ENCODE peak calls at places on chromosomes 6 and 20, in six cellular contexts. S, P, E, J, X and I are unnamed samples.

GRCh38 chr6:105330364-105330763 is 72.5 kb downstream of the PREP start:
- DNase-seq in S (no peak), P (no peak), E (no peak), J (no peak), X (no peak), I (no peak)

GRCh38 chr20:3239026-3239866 is at the start of gene SLC4A11:
- DNase-seq in S (peak), P (no peak), E (no peak), J (peak), X (no peak), I (peak)

GRCh38 chr6:156045416-156045815 is 589.8 kb upstream of the NOX3 start:
- DNase-seq in S (no peak), P (no peak), E (no peak), J (no peak), X (no peak), I (no peak)

GRCh38 chr6:162379762-162380409 is 347.7 kb downstream of the PRKN start:
- DNase-seq in S (no peak), P (no peak), E (no peak), J (no peak), X (no peak), I (no peak)

GRCh38 chr6:170091000-170091638 is 199.8 kb downstream of the DLL1 start:
- DNase-seq in S (no peak), P (no peak), E (peak), J (no peak), X (no peak), I (no peak)

GRCh38 chr20:1844723-1845523 is 50.3 kb upstream of the SIRPA start:
- DNase-seq in S (no peak), P (no peak), E (no peak), J (peak), X (no peak), I (no peak)

GRCh38 chr20:14259691-14260090 is 77.7 kb downstream of the FLRT3 start:
- DNase-seq in S (no peak), P (no peak), E (no peak), J (no peak), X (no peak), I (no peak)

GRCh38 chr6:24838994-24839393 is 40.3 kb upstream of the ARMH2 start:
- DNase-seq in S (no peak), P (no peak), E (no peak), J (no peak), X (no peak), I (no peak)

GRCh38 chr20:38454556-38455473 is 17.8 kb upstream of the RALGAPB start:
- DNase-seq in S (no peak), P (no peak), E (no peak), J (no peak), X (no peak), I (no peak)

GRCh38 chr6:93498713-93499112 is 79.4 kb upstream of the EPHA7 start:
- DNase-seq in S (no peak), P (no peak), E (no peak), J (no peak), X (no peak), I (no peak)

GRCh38 chr6:33410711-33411631 is at the start of gene PHF1:
- DNase-seq in S (peak), P (peak), E (no peak), J (peak), X (no peak), I (no peak)

GRCh38 chr20:53387983-53388675 is 205.5 kb downstream of the ZNF217 start:
- DNase-seq in S (no peak), P (no peak), E (no peak), J (peak), X (no peak), I (no peak)

GRCh38 chr20:7113577-7114466 is 346.3 kb downstream of the BMP2 start:
- DNase-seq in S (peak), P (peak), E (no peak), J (no peak), X (peak), I (no peak)

GRCh38 chr6:169188051-169188863 is 65.4 kb downstream of the THBS2 start:
- DNase-seq in S (no peak), P (peak), E (no peak), J (no peak), X (peak), I (peak)

GRCh38 chr20:45406260-45407066 is 1.6 kb upstream of the DBNDD2 start:
- DNase-seq in S (peak), P (no peak), E (peak), J (peak), X (no peak), I (no peak)

GRCh38 chr20:63086421-63087235 is 79.9 kb upstream of the BHLHE23 start:
- DNase-seq in S (no peak), P (no peak), E (no peak), J (no peak), X (no peak), I (no peak)

GRCh38 chr20:43893930-43894329 is 20.7 kb upstream of the TOX2 start:
- DNase-seq in S (no peak), P (no peak), E (no peak), J (no peak), X (no peak), I (no peak)

GRCh38 chr20:48129319-48129973 is 344.2 kb upstream of the SULF2 start:
- DNase-seq in S (no peak), P (no peak), E (no peak), J (no peak), X (no peak), I (no peak)

GRCh38 chr20:45416917-45417316 is 976 bp downstream of the PIGT start:
- DNase-seq in S (no peak), P (no peak), E (no peak), J (no peak), X (no peak), I (no peak)

GRCh38 chr6:129239825-129240491 is 357.0 kb downstream of the LAMA2 start:
- DNase-seq in S (no peak), P (no peak), E (no peak), J (no peak), X (no peak), I (no peak)

GRCh38 chr6:91243436-91243835 is 656.6 kb upstream of the MAP3K7 start:
- DNase-seq in S (no peak), P (no peak), E (no peak), J (no peak), X (no peak), I (no peak)

GRCh38 chr6:134533991-134534390 is 216.1 kb upstream of the SGK1 start:
- DNase-seq in S (no peak), P (no peak), E (no peak), J (no peak), X (no peak), I (no peak)

GRCh38 chr20:4791121-4791520 is 69.4 kb downstream of the PRND start:
- DNase-seq in S (no peak), P (no peak), E (no peak), J (no peak), X (no peak), I (no peak)

GRCh38 chr20:62227977-62228958 is 8.2 kb upstream of the HRH3 start:
- DNase-seq in S (no peak), P (no peak), E (no peak), J (no peak), X (no peak), I (no peak)

GRCh38 chr6:106609699-106610098 is 19.6 kb downstream of the RTN4IP1 start:
- DNase-seq in S (peak), P (peak), E (no peak), J (peak), X (no peak), I (no peak)

GRCh38 chr6:33815854-33816253 is 12.1 kb upstream of the MLN start:
- DNase-seq in S (peak), P (peak), E (no peak), J (no peak), X (no peak), I (no peak)

GRCh38 chr20:48421547-48421946 is 406.3 kb downstream of the PREX1 start:
- DNase-seq in S (no peak), P (no peak), E (no peak), J (no peak), X (no peak), I (no peak)

GRCh38 chr6:148776321-148776966 is 29.6 kb downstream of the UST start:
- DNase-seq in S (no peak), P (peak), E (no peak), J (no peak), X (peak), I (no peak)

GRCh38 chr6:31510007-31510406 is 12.1 kb downstream of the MICB start:
- DNase-seq in S (no peak), P (peak), E (no peak), J (no peak), X (no peak), I (no peak)

GRCh38 chr6:133259561-133259960 is 18.4 kb downstream of the EYA4 start:
- DNase-seq in S (no peak), P (no peak), E (no peak), J (no peak), X (no peak), I (no peak)